ENCODE peak calls at places on chromosomes 2 and 18, in five cellular contexts. One of them, this sample, is unnamed.
A peak's percentile ranks its signal among the peaks of the same experiment; 100 is the strongest.

GRCh38 chr18:50563376-50563775 is 3.5 kb downstream of the MAPK4 start:
- DNase-seq in GM12878: no peak
- DNase-seq in neural progenitor cell: no peak
- DNase-seq in tibial nerve: no peak
- DNase-seq in ovary: no peak
- DNase-seq in this sample: no peak

GRCh38 chr2:208329485-208329884 is 63.4 kb downstream of the PIKFYVE start:
- DNase-seq in GM12878: no peak
- DNase-seq in neural progenitor cell: no peak
- DNase-seq in tibial nerve: no peak
- DNase-seq in ovary: no peak
- DNase-seq in this sample: no peak

GRCh38 chr2:9703701-9704221 is 73.0 kb upstream of the YWHAQ start:
- DNase-seq in GM12878: no peak
- DNase-seq in neural progenitor cell: no peak
- DNase-seq in tibial nerve: peak; percentile 23
- DNase-seq in ovary: no peak
- DNase-seq in this sample: no peak

GRCh38 chr18:31232779-31233424 is 70.2 kb upstream of the DSC1 start:
- DNase-seq in GM12878: no peak
- DNase-seq in neural progenitor cell: no peak
- DNase-seq in tibial nerve: no peak
- DNase-seq in ovary: no peak
- DNase-seq in this sample: no peak

GRCh38 chr2:105977807-105978206 is 216.3 kb downstream of the UXS1 start:
- DNase-seq in GM12878: no peak
- DNase-seq in neural progenitor cell: no peak
- DNase-seq in tibial nerve: no peak
- DNase-seq in ovary: no peak
- DNase-seq in this sample: no peak

GRCh38 chr2:190482441-190482840 is 52.1 kb downstream of the NEMP2 start:
- DNase-seq in GM12878: no peak
- DNase-seq in neural progenitor cell: no peak
- DNase-seq in tibial nerve: no peak
- DNase-seq in ovary: no peak
- DNase-seq in this sample: no peak

GRCh38 chr2:128639693-128640092 is 321.0 kb upstream of the HS6ST1 start:
- DNase-seq in GM12878: no peak
- DNase-seq in neural progenitor cell: no peak
- DNase-seq in tibial nerve: no peak
- DNase-seq in ovary: no peak
- DNase-seq in this sample: peak; percentile 40

GRCh38 chr2:174527959-174528358 is 41.1 kb upstream of the GPR155 start:
- DNase-seq in GM12878: no peak
- DNase-seq in neural progenitor cell: no peak
- DNase-seq in tibial nerve: no peak
- DNase-seq in ovary: no peak
- DNase-seq in this sample: no peak

GRCh38 chr2:48081317-48081628 is 175.0 kb upstream of the FBXO11 start:
- DNase-seq in GM12878: no peak
- DNase-seq in neural progenitor cell: no peak
- DNase-seq in tibial nerve: no peak
- DNase-seq in ovary: no peak
- DNase-seq in this sample: no peak

GRCh38 chr2:48085888-48086287 is 179.6 kb upstream of the FBXO11 start:
- DNase-seq in GM12878: no peak
- DNase-seq in neural progenitor cell: no peak
- DNase-seq in tibial nerve: no peak
- DNase-seq in ovary: no peak
- DNase-seq in this sample: no peak

GRCh38 chr2:48080534-48081316 is 174.4 kb upstream of the FBXO11 start:
- DNase-seq in GM12878: no peak
- DNase-seq in neural progenitor cell: no peak
- DNase-seq in tibial nerve: no peak
- DNase-seq in ovary: no peak
- DNase-seq in this sample: no peak
- TF ChIP-seq CTCF in GM12878: peak; percentile 18
- TF ChIP-seq CTCF in neural progenitor cell: no peak
- TF ChIP-seq CTCF in tibial nerve: no peak
- TF ChIP-seq CTCF in ovary: no peak
- TF ChIP-seq CTCF in this sample: peak; percentile 14

DNA sequence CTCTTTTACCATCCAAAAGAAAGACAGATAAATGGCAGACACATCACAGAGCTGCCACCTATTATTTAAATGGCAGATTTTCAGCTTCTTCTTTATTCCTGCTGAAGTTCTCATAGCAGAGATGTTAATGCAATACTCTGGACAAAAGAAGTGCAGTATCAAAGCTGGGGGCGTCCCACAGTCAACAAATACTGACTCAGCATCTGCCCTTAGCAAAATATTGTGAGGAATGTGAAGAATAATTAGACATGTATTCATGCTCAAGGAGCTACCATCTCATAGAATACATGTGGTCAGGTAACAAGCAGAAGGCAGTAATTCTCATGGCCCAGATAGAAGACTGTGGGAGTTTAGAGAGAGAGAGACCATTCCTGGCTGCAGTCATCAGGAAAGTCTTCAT is 108.0 kb upstream of the TANK start:
- DNase-seq in GM12878: no peak
- DNase-seq in neural progenitor cell: no peak
- DNase-seq in tibial nerve: no peak
- DNase-seq in ovary: no peak
- DNase-seq in this sample: no peak
- H3K27ac ChIP-seq in GM12878: no peak overlapping the region
- H3K27ac ChIP-seq in neural progenitor cell: no peak overlapping the region
- H3K27ac ChIP-seq in tibial nerve: no peak overlapping the region
- H3K27ac ChIP-seq in ovary: no peak overlapping the region
- H3K27ac ChIP-seq in this sample: no peak overlapping the region

GRCh38 chr2:67829470-67829869 is 233.3 kb downstream of the C1D start:
- DNase-seq in GM12878: no peak
- DNase-seq in neural progenitor cell: no peak
- DNase-seq in tibial nerve: no peak
- DNase-seq in ovary: no peak
- DNase-seq in this sample: no peak

GRCh38 chr2:67828066-67828465 is 234.7 kb downstream of the C1D start:
- DNase-seq in GM12878: no peak
- DNase-seq in neural progenitor cell: no peak
- DNase-seq in tibial nerve: no peak
- DNase-seq in ovary: no peak
- DNase-seq in this sample: no peak

GRCh38 chr2:67823726-67824125 is 239.1 kb downstream of the C1D start:
- DNase-seq in GM12878: no peak
- DNase-seq in neural progenitor cell: no peak
- DNase-seq in tibial nerve: no peak
- DNase-seq in ovary: no peak
- DNase-seq in this sample: no peak

GRCh38 chr2:67825476-67825875 is 237.3 kb downstream of the C1D start:
- DNase-seq in GM12878: no peak
- DNase-seq in neural progenitor cell: no peak
- DNase-seq in tibial nerve: no peak
- DNase-seq in ovary: no peak
- DNase-seq in this sample: no peak

GRCh38 chr2:67824196-67824595 is 238.6 kb downstream of the C1D start:
- DNase-seq in GM12878: no peak
- DNase-seq in neural progenitor cell: no peak
- DNase-seq in tibial nerve: no peak
- DNase-seq in ovary: no peak
- DNase-seq in this sample: no peak
- TF ChIP-seq CTCF in GM12878: no peak
- TF ChIP-seq CTCF in neural progenitor cell: no peak
- TF ChIP-seq CTCF in tibial nerve: no peak
- TF ChIP-seq CTCF in ovary: no peak
- TF ChIP-seq CTCF in this sample: no peak

GRCh38 chr2:197972017-197972416 is 167.6 kb downstream of the PLCL1 start:
- DNase-seq in GM12878: no peak
- DNase-seq in neural progenitor cell: no peak
- DNase-seq in tibial nerve: peak; percentile 87
- DNase-seq in ovary: peak; percentile 80
- DNase-seq in this sample: no peak

GRCh38 chr2:197973772-197974171 is 169.4 kb downstream of the PLCL1 start:
- DNase-seq in GM12878: no peak
- DNase-seq in neural progenitor cell: no peak
- DNase-seq in tibial nerve: no peak
- DNase-seq in ovary: no peak
- DNase-seq in this sample: no peak

GRCh38 chr2:197975956-197976519 is 171.6 kb downstream of the PLCL1 start:
- DNase-seq in GM12878: no peak
- DNase-seq in neural progenitor cell: no peak
- DNase-seq in tibial nerve: no peak
- DNase-seq in ovary: no peak
- DNase-seq in this sample: no peak

GRCh38 chr2:197969391-197969893 is 165.0 kb downstream of the PLCL1 start:
- DNase-seq in GM12878: no peak
- DNase-seq in neural progenitor cell: no peak
- DNase-seq in tibial nerve: no peak
- DNase-seq in ovary: no peak
- DNase-seq in this sample: no peak

DNA sequence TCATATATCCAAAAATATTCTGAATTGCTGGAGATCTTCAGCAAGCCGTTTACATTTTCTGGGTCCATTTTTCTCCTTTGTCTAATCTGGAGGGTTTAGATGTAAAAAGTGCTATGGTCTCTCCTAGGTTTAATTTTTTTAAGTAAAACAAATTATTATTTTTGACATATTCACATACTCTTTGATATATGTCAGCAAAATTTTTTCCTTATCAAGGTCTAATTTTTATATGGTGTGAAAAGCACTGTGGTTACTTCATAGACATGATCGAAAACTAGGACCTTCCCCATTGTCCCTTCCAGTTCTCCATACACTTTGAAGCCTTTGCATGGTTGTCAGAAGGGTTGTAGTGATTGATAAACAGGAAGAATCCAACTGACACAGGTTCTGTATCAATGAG is 168.2 kb downstream of the PLCL1 start:
- DNase-seq in GM12878: no peak
- DNase-seq in neural progenitor cell: no peak
- DNase-seq in tibial nerve: no peak
- DNase-seq in ovary: no peak
- DNase-seq in this sample: no peak
- H3K27ac ChIP-seq in GM12878: no peak overlapping the region
- H3K27ac ChIP-seq in neural progenitor cell: no peak overlapping the region
- H3K27ac ChIP-seq in tibial nerve: no peak overlapping the region
- H3K27ac ChIP-seq in ovary: no peak overlapping the region
- H3K27ac ChIP-seq in this sample: no peak overlapping the region

DNA sequence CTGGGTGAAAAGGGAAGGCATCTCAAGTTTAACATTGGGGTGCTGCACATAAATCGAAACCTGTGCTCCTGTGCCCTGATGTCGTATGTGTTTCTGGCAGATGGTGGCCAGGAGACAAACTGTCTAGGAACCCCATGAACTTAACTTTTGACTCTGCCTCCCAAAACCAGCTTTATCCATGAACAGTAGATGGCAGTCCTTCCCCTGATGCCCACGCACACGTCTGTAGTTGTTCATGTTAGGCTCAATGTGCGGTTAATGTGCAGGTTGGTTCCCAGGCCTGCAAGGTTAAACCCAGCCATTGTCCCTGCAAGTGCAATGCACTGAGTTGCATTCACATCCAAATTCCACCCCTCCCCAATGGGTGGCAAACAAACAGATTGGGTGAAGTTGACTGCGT is 44.1 kb upstream of the SIX3 start:
- DNase-seq in GM12878: no peak
- DNase-seq in neural progenitor cell: no peak
- DNase-seq in tibial nerve: no peak
- DNase-seq in ovary: no peak
- DNase-seq in this sample: no peak
- TF ChIP-seq CTCF in GM12878: no peak
- TF ChIP-seq CTCF in neural progenitor cell: peak; percentile 15
- TF ChIP-seq CTCF in tibial nerve: no peak
- TF ChIP-seq CTCF in ovary: no peak
- TF ChIP-seq CTCF in this sample: no peak

GRCh38 chr2:237509905-237510304 is 22.9 kb downstream of the MLPH start:
- DNase-seq in GM12878: no peak
- DNase-seq in neural progenitor cell: no peak
- DNase-seq in tibial nerve: no peak
- DNase-seq in ovary: no peak
- DNase-seq in this sample: no peak
- H3K27ac ChIP-seq in GM12878: no peak overlapping the region
- H3K27ac ChIP-seq in neural progenitor cell: no peak overlapping the region
- H3K27ac ChIP-seq in tibial nerve: no peak overlapping the region
- H3K27ac ChIP-seq in ovary: no peak overlapping the region
- H3K27ac ChIP-seq in this sample: no peak overlapping the region

GRCh38 chr2:110796724-110797301 is 64.4 kb downstream of the ACOXL start:
- DNase-seq in GM12878: no peak
- DNase-seq in neural progenitor cell: no peak
- DNase-seq in tibial nerve: no peak
- DNase-seq in ovary: no peak
- DNase-seq in this sample: no peak
- TF ChIP-seq CTCF in GM12878: no peak
- TF ChIP-seq CTCF in neural progenitor cell: no peak
- TF ChIP-seq CTCF in tibial nerve: no peak
- TF ChIP-seq CTCF in ovary: no peak
- TF ChIP-seq CTCF in this sample: no peak

GRCh38 chr2:62361964-62362363 is 144.0 kb downstream of the TMEM17 start:
- DNase-seq in GM12878: no peak
- DNase-seq in neural progenitor cell: no peak
- DNase-seq in tibial nerve: no peak
- DNase-seq in ovary: no peak
- DNase-seq in this sample: no peak

GRCh38 chr2:62363166-62363565 is 142.8 kb downstream of the TMEM17 start:
- DNase-seq in GM12878: peak; percentile 91
- DNase-seq in neural progenitor cell: no peak
- DNase-seq in tibial nerve: no peak
- DNase-seq in ovary: no peak
- DNase-seq in this sample: no peak

GRCh38 chr2:62364786-62365185 is 141.2 kb downstream of the TMEM17 start:
- DNase-seq in GM12878: no peak
- DNase-seq in neural progenitor cell: no peak
- DNase-seq in tibial nerve: no peak
- DNase-seq in ovary: no peak
- DNase-seq in this sample: no peak

GRCh38 chr2:62362561-62362960 is 143.4 kb downstream of the TMEM17 start:
- DNase-seq in GM12878: no peak
- DNase-seq in neural progenitor cell: no peak
- DNase-seq in tibial nerve: no peak
- DNase-seq in ovary: no peak
- DNase-seq in this sample: no peak
- H3K27ac ChIP-seq in GM12878: peak overlapping the region; percentile 72
- H3K27ac ChIP-seq in neural progenitor cell: no peak overlapping the region
- H3K27ac ChIP-seq in tibial nerve: no peak overlapping the region
- H3K27ac ChIP-seq in ovary: no peak overlapping the region
- H3K27ac ChIP-seq in this sample: no peak overlapping the region

GRCh38 chr2:6352906-6353515 is 512.7 kb downstream of the CMPK2 start:
- DNase-seq in GM12878: no peak
- DNase-seq in neural progenitor cell: peak; percentile 72
- DNase-seq in tibial nerve: peak; percentile 8
- DNase-seq in ovary: no peak
- DNase-seq in this sample: peak; percentile 76
- TF ChIP-seq CTCF in GM12878: no peak
- TF ChIP-seq CTCF in neural progenitor cell: peak; percentile 71
- TF ChIP-seq CTCF in tibial nerve: no peak
- TF ChIP-seq CTCF in ovary: no peak
- TF ChIP-seq CTCF in this sample: peak; percentile 52

DNA sequence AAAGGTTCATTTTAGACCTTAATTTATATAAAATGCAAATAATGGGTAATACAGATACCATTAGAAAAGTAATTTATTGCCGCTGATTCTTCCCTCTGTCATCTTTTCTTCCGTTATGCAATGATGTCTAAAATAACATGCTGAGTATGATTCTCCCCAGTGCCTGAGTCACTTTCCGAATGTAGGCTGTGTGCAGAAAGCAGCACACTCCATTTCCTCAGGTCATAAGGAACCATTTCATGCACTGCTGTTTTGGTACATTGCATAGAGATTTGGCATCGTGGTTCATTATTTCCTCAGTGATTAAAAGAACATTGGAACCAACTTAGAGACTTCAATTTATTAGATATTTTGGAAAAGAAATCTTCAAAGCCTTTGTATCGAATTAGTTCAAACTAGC is 173.5 kb downstream of the CDH2 start:
- DNase-seq in GM12878: no peak
- DNase-seq in neural progenitor cell: no peak
- DNase-seq in tibial nerve: no peak
- DNase-seq in ovary: no peak
- DNase-seq in this sample: no peak
- H3K27ac ChIP-seq in GM12878: no peak overlapping the region
- H3K27ac ChIP-seq in neural progenitor cell: no peak overlapping the region
- H3K27ac ChIP-seq in tibial nerve: no peak overlapping the region
- H3K27ac ChIP-seq in ovary: no peak overlapping the region
- H3K27ac ChIP-seq in this sample: no peak overlapping the region